ENCODE peak calls at places on chromosomes 11 and 22, in five cellular contexts. R is pancreas; E is CD4-positive, CD25-positive, alpha-beta regulatory T cell; Y is foreskin fibroblast; O is activated T-cell treated with anti-CD3 and anti-CD28 coated beads for 24 hours. N is an unnamed sample.

GRCh38 chr11:124113890-124114289 is 1.4 kb upstream of the VWA5A start:
- DNase-seq in R (no peak), E (no peak), Y (peak), O (no peak), N (peak)

GRCh38 chr11:61645179-61645868 is 34.9 kb upstream of the DAGLA start:
- DNase-seq in R (no peak), E (no peak), Y (no peak), O (no peak), N (no peak)

GRCh38 chr11:132605794-132606570 is 926.3 kb downstream of the OPCML start:
- DNase-seq in R (no peak), E (no peak), Y (no peak), O (no peak), N (no peak)

GRCh38 chr22:36741968-36742367 is 34.0 kb downstream of the IFT27 start:
- DNase-seq in R (no peak), E (no peak), Y (no peak), O (no peak), N (no peak)

GRCh38 chr11:134425413-134425812 is 13.4 kb upstream of the B3GAT1 start:
- DNase-seq in R (no peak), E (no peak), Y (no peak), O (no peak), N (no peak)

GRCh38 chr11:44324787-44325525 is 15.0 kb upstream of the ALX4 start:
- DNase-seq in R (no peak), E (no peak), Y (no peak), O (no peak), N (no peak)

GRCh38 chr11:111283945-111284481 is 14.3 kb upstream of the POU2AF3 start:
- DNase-seq in R (no peak), E (no peak), Y (no peak), O (no peak), N (peak)

GRCh38 chr11:1487091-1487850 is 692 bp upstream of the MOB2 start:
- DNase-seq in R (peak), E (no peak), Y (no peak), O (no peak), N (no peak)

GRCh38 chr22:37290737-37291136 is 8.4 kb downstream of the CYTH4 start:
- DNase-seq in R (no peak), E (no peak), Y (peak), O (no peak), N (peak)

GRCh38 chr11:2275334-2276279 is 5.2 kb upstream of the ASCL2 start:
- DNase-seq in R (no peak), E (no peak), Y (no peak), O (no peak), N (no peak)

GRCh38 chr11:96207459-96208449 is 135.2 kb downstream of the MAML2 start:
- DNase-seq in R (no peak), E (peak), Y (no peak), O (no peak), N (peak)

GRCh38 chr11:119702261-119702591 is 26.8 kb downstream of the NECTIN1 start:
- DNase-seq in R (no peak), E (no peak), Y (no peak), O (no peak), N (peak)

GRCh38 chr11:134228625-134229024 is 4.2 kb downstream of the VPS26B start:
- DNase-seq in R (no peak), E (no peak), Y (peak), O (no peak), N (no peak)

GRCh38 chr11:119277660-119278059 is 39.3 kb downstream of the MCAM start:
- DNase-seq in R (no peak), E (no peak), Y (no peak), O (no peak), N (no peak)

GRCh38 chr11:71156301-71156700 is 96.1 kb downstream of the SHANK2 start:
- DNase-seq in R (no peak), E (no peak), Y (no peak), O (no peak), N (no peak)

GRCh38 chr22:33382427-33382826 is 324.2 kb upstream of the SYN3 start:
- DNase-seq in R (no peak), E (no peak), Y (no peak), O (no peak), N (no peak)

GRCh38 chr11:10747733-10748132 is 3.3 kb upstream of the CTR9 start:
- DNase-seq in R (no peak), E (no peak), Y (no peak), O (no peak), N (no peak)

GRCh38 chr11:94746721-94747120 is 21.4 kb upstream of the AMOTL1 start:
- DNase-seq in R (no peak), E (no peak), Y (no peak), O (no peak), N (peak)

GRCh38 chr11:116986521-116987105 is 111.6 kb downstream of the SIK3 start:
- DNase-seq in R (no peak), E (peak), Y (peak), O (no peak), N (peak)

GRCh38 chr11:119380816-119381185 is 689 bp downstream of the USP2 start:
- DNase-seq in R (no peak), E (no peak), Y (no peak), O (no peak), N (no peak)

GRCh38 chr11:2826679-2827056 is 58.9 kb downstream of the CDKN1C start:
- DNase-seq in R (peak), E (no peak), Y (no peak), O (no peak), N (no peak)

GRCh38 chr11:62546244-62546936 is at the start of gene AHNAK:
- DNase-seq in R (peak), E (peak), Y (peak), O (no peak), N (no peak)

GRCh38 chr11:75557649-75558494 is 4.2 kb upstream of the SERPINH1 start:
- DNase-seq in R (no peak), E (no peak), Y (peak), O (no peak), N (peak)

GRCh38 chr11:100687032-100687629 is at the start of gene ARHGAP42:
- DNase-seq in R (peak), E (peak), Y (peak), O (peak), N (peak)

GRCh38 chr11:17399236-17399635 is 10.8 kb upstream of the KCNJ11 start:
- DNase-seq in R (no peak), E (no peak), Y (no peak), O (no peak), N (no peak)

GRCh38 chr22:42902875-42903510 is 45.9 kb upstream of the ARFGAP3 start:
- DNase-seq in R (no peak), E (no peak), Y (peak), O (no peak), N (peak)

GRCh38 chr22:17953147-17953546 is 71.2 kb downstream of the MICAL3 start:
- DNase-seq in R (no peak), E (no peak), Y (no peak), O (no peak), N (no peak)

GRCh38 chr11:3203221-3204043 is 15.2 kb downstream of the MRGPRG start:
- DNase-seq in R (peak), E (no peak), Y (peak), O (no peak), N (peak)

GRCh38 chr11:134485316-134485715 is 73.3 kb upstream of the B3GAT1 start:
- DNase-seq in R (no peak), E (no peak), Y (no peak), O (no peak), N (no peak)

GRCh38 chr11:76236092-76237026 is 30.1 kb upstream of the WNT11 start:
- DNase-seq in R (no peak), E (peak), Y (peak), O (peak), N (peak)

GRCh38 chr11:17206448-17206847 is 1.3 kb downstream of the PIK3C2A start:
- DNase-seq in R (no peak), E (no peak), Y (no peak), O (no peak), N (no peak)

GRCh38 chr11:87007938-87008337 is 29.8 kb upstream of the TMEM135 start:
- DNase-seq in R (no peak), E (no peak), Y (no peak), O (no peak), N (peak)